ENCODE peak calls at places on chromosomes 11 and 22, in ten cellular contexts. One of them, this sample, is unnamed. For H3K36me3, the result is how much of the 10 kb centered on the place peaks cover.

GRCh38 chr22:38505595-38506117 is 455 bp downstream of the DDX17 start:
- DNase-seq in transverse colon: peak
- DNase-seq in IMR-90: peak
- DNase-seq in heart left ventricle: peak
- DNase-seq in heart right ventricle: peak
- DNase-seq in colonic mucosa: peak
- DNase-seq in psoas muscle: peak
- DNase-seq in fibroblast of lung: peak
- DNase-seq in right atrium auricular region: peak
- DNase-seq in PC-3: peak
- DNase-seq in this sample: no peak

GRCh38 chr22:42131562-42131961 is 952 bp upstream of the CYP2D6 start:
- DNase-seq in transverse colon: no peak
- DNase-seq in IMR-90: no peak
- DNase-seq in heart left ventricle: no peak
- DNase-seq in heart right ventricle: no peak
- DNase-seq in colonic mucosa: no peak
- DNase-seq in psoas muscle: no peak
- DNase-seq in fibroblast of lung: no peak
- DNase-seq in right atrium auricular region: no peak
- DNase-seq in PC-3: no peak
- DNase-seq in this sample: no peak

GRCh38 chr11:3341298-3341697 is 37.6 kb downstream of the ZNF195 start:
- DNase-seq in transverse colon: peak
- DNase-seq in IMR-90: no peak
- DNase-seq in heart left ventricle: no peak
- DNase-seq in heart right ventricle: no peak
- DNase-seq in colonic mucosa: peak
- DNase-seq in psoas muscle: peak
- DNase-seq in fibroblast of lung: peak
- DNase-seq in right atrium auricular region: no peak
- DNase-seq in PC-3: peak
- DNase-seq in this sample: no peak

GRCh38 chr11:134359646-134360045 is 27.9 kb downstream of the GLB1L2 start:
- DNase-seq in transverse colon: no peak
- DNase-seq in IMR-90: no peak
- DNase-seq in heart left ventricle: no peak
- DNase-seq in heart right ventricle: no peak
- DNase-seq in colonic mucosa: no peak
- DNase-seq in psoas muscle: no peak
- DNase-seq in fibroblast of lung: no peak
- DNase-seq in right atrium auricular region: no peak
- DNase-seq in PC-3: no peak
- DNase-seq in this sample: no peak

GRCh38 chr11:121722431-121723256 is 269.9 kb upstream of the SORL1-AS1 start:
- DNase-seq in transverse colon: peak
- DNase-seq in IMR-90: peak
- DNase-seq in heart left ventricle: peak
- DNase-seq in heart right ventricle: peak
- DNase-seq in colonic mucosa: peak
- DNase-seq in psoas muscle: peak
- DNase-seq in fibroblast of lung: peak
- DNase-seq in right atrium auricular region: peak
- DNase-seq in PC-3: peak
- DNase-seq in this sample: peak

GRCh38 chr11:126716456-126717083 is 284.0 kb downstream of the KIRREL3 start:
- DNase-seq in transverse colon: peak
- DNase-seq in IMR-90: peak
- DNase-seq in heart left ventricle: no peak
- DNase-seq in heart right ventricle: peak
- DNase-seq in colonic mucosa: peak
- DNase-seq in psoas muscle: no peak
- DNase-seq in fibroblast of lung: peak
- DNase-seq in right atrium auricular region: no peak
- DNase-seq in PC-3: peak
- DNase-seq in this sample: no peak

GRCh38 chr11:130514316-130514715 is 65.9 kb downstream of the ADAMTS15 start:
- DNase-seq in transverse colon: no peak
- DNase-seq in IMR-90: peak
- DNase-seq in heart left ventricle: no peak
- DNase-seq in heart right ventricle: no peak
- DNase-seq in colonic mucosa: no peak
- DNase-seq in psoas muscle: no peak
- DNase-seq in fibroblast of lung: peak
- DNase-seq in right atrium auricular region: no peak
- DNase-seq in PC-3: peak
- DNase-seq in this sample: no peak

GRCh38 chr11:111379500-111380136 is 543 bp upstream of the POU2AF1 start:
- DNase-seq in transverse colon: no peak
- DNase-seq in IMR-90: no peak
- DNase-seq in heart left ventricle: no peak
- DNase-seq in heart right ventricle: no peak
- DNase-seq in colonic mucosa: no peak
- DNase-seq in psoas muscle: no peak
- DNase-seq in fibroblast of lung: no peak
- DNase-seq in right atrium auricular region: no peak
- DNase-seq in PC-3: no peak
- DNase-seq in this sample: no peak

GRCh38 chr11:396948-397548 is 3.0 kb downstream of the PKP3 start:
- DNase-seq in transverse colon: peak
- DNase-seq in IMR-90: peak
- DNase-seq in heart left ventricle: peak
- DNase-seq in heart right ventricle: peak
- DNase-seq in colonic mucosa: peak
- DNase-seq in psoas muscle: peak
- DNase-seq in fibroblast of lung: peak
- DNase-seq in right atrium auricular region: no peak
- DNase-seq in PC-3: no peak
- DNase-seq in this sample: no peak
- H3K4me3 ChIP-seq in transverse colon: peak
- H3K4me3 ChIP-seq in IMR-90: peak
- H3K4me3 ChIP-seq in heart left ventricle: peak
- H3K4me3 ChIP-seq in heart right ventricle: peak
- H3K4me3 ChIP-seq in colonic mucosa: peak
- H3K4me3 ChIP-seq in psoas muscle: peak
- H3K4me3 ChIP-seq in fibroblast of lung: peak
- H3K4me3 ChIP-seq in right atrium auricular region: peak
- H3K4me3 ChIP-seq in PC-3: no peak
- H3K4me3 ChIP-seq in this sample: peak

GRCh38 chr11:118111019-118111743 is 24.4 kb upstream of the SMIM35 start:
- DNase-seq in transverse colon: peak
- DNase-seq in IMR-90: no peak
- DNase-seq in heart left ventricle: no peak
- DNase-seq in heart right ventricle: no peak
- DNase-seq in colonic mucosa: peak
- DNase-seq in psoas muscle: no peak
- DNase-seq in fibroblast of lung: no peak
- DNase-seq in right atrium auricular region: no peak
- DNase-seq in PC-3: peak
- DNase-seq in this sample: no peak

GRCh38 chr11:118111744-118112035 is 24.9 kb upstream of the SMIM35 start:
- DNase-seq in transverse colon: no peak
- DNase-seq in IMR-90: no peak
- DNase-seq in heart left ventricle: no peak
- DNase-seq in heart right ventricle: no peak
- DNase-seq in colonic mucosa: no peak
- DNase-seq in psoas muscle: no peak
- DNase-seq in fibroblast of lung: no peak
- DNase-seq in right atrium auricular region: no peak
- DNase-seq in PC-3: no peak
- DNase-seq in this sample: no peak

GRCh38 chr11:118115048-118115447 is 28.3 kb upstream of the SMIM35 start:
- DNase-seq in transverse colon: no peak
- DNase-seq in IMR-90: no peak
- DNase-seq in heart left ventricle: no peak
- DNase-seq in heart right ventricle: no peak
- DNase-seq in colonic mucosa: no peak
- DNase-seq in psoas muscle: no peak
- DNase-seq in fibroblast of lung: no peak
- DNase-seq in right atrium auricular region: no peak
- DNase-seq in PC-3: no peak
- DNase-seq in this sample: no peak

GRCh38 chr11:118113031-118113430 is 26.3 kb upstream of the SMIM35 start:
- DNase-seq in transverse colon: no peak
- DNase-seq in IMR-90: no peak
- DNase-seq in heart left ventricle: no peak
- DNase-seq in heart right ventricle: no peak
- DNase-seq in colonic mucosa: no peak
- DNase-seq in psoas muscle: no peak
- DNase-seq in fibroblast of lung: no peak
- DNase-seq in right atrium auricular region: no peak
- DNase-seq in PC-3: no peak
- DNase-seq in this sample: no peak

GRCh38 chr11:118114266-118114665 is 27.5 kb upstream of the SMIM35 start:
- DNase-seq in transverse colon: no peak
- DNase-seq in IMR-90: no peak
- DNase-seq in heart left ventricle: no peak
- DNase-seq in heart right ventricle: no peak
- DNase-seq in colonic mucosa: no peak
- DNase-seq in psoas muscle: no peak
- DNase-seq in fibroblast of lung: no peak
- DNase-seq in right atrium auricular region: no peak
- DNase-seq in PC-3: no peak
- DNase-seq in this sample: no peak
- TF ChIP-seq CTCF in transverse colon: no peak
- TF ChIP-seq CTCF in IMR-90: no peak
- TF ChIP-seq CTCF in heart left ventricle: no peak
- TF ChIP-seq CTCF in heart right ventricle: no peak
- TF ChIP-seq CTCF in colonic mucosa: no peak
- TF ChIP-seq CTCF in psoas muscle: no peak
- TF ChIP-seq CTCF in fibroblast of lung: no peak
- TF ChIP-seq CTCF in right atrium auricular region: no peak
- TF ChIP-seq CTCF in PC-3: no peak
- TF ChIP-seq CTCF in this sample: no peak

GRCh38 chr22:47622541-47622940 is 860.1 kb downstream of the TBC1D22A start:
- DNase-seq in transverse colon: no peak
- DNase-seq in IMR-90: no peak
- DNase-seq in heart left ventricle: no peak
- DNase-seq in heart right ventricle: no peak
- DNase-seq in colonic mucosa: no peak
- DNase-seq in psoas muscle: no peak
- DNase-seq in fibroblast of lung: no peak
- DNase-seq in right atrium auricular region: peak
- DNase-seq in PC-3: no peak
- DNase-seq in this sample: no peak

GRCh38 chr22:47619631-47620030 is 857.2 kb downstream of the TBC1D22A start:
- DNase-seq in transverse colon: no peak
- DNase-seq in IMR-90: no peak
- DNase-seq in heart left ventricle: no peak
- DNase-seq in heart right ventricle: no peak
- DNase-seq in colonic mucosa: no peak
- DNase-seq in psoas muscle: no peak
- DNase-seq in fibroblast of lung: no peak
- DNase-seq in right atrium auricular region: peak
- DNase-seq in PC-3: no peak
- DNase-seq in this sample: no peak

GRCh38 chr22:47618611-47619010 is 856.2 kb downstream of the TBC1D22A start:
- DNase-seq in transverse colon: no peak
- DNase-seq in IMR-90: no peak
- DNase-seq in heart left ventricle: no peak
- DNase-seq in heart right ventricle: no peak
- DNase-seq in colonic mucosa: no peak
- DNase-seq in psoas muscle: no peak
- DNase-seq in fibroblast of lung: no peak
- DNase-seq in right atrium auricular region: no peak
- DNase-seq in PC-3: no peak
- DNase-seq in this sample: no peak

GRCh38 chr22:47621253-47621652 is 858.8 kb downstream of the TBC1D22A start:
- DNase-seq in transverse colon: no peak
- DNase-seq in IMR-90: no peak
- DNase-seq in heart left ventricle: no peak
- DNase-seq in heart right ventricle: no peak
- DNase-seq in colonic mucosa: no peak
- DNase-seq in psoas muscle: no peak
- DNase-seq in fibroblast of lung: no peak
- DNase-seq in right atrium auricular region: peak
- DNase-seq in PC-3: no peak
- DNase-seq in this sample: no peak

GRCh38 chr22:47620391-47620790 is 857.9 kb downstream of the TBC1D22A start:
- DNase-seq in transverse colon: no peak
- DNase-seq in IMR-90: no peak
- DNase-seq in heart left ventricle: no peak
- DNase-seq in heart right ventricle: no peak
- DNase-seq in colonic mucosa: no peak
- DNase-seq in psoas muscle: no peak
- DNase-seq in fibroblast of lung: no peak
- DNase-seq in right atrium auricular region: peak
- DNase-seq in PC-3: no peak
- DNase-seq in this sample: no peak
- H3K36me3 ChIP-seq in transverse colon: under half
- H3K36me3 ChIP-seq in IMR-90: under half
- H3K36me3 ChIP-seq in heart left ventricle: under half
- H3K36me3 ChIP-seq in heart right ventricle: under half
- H3K36me3 ChIP-seq in colonic mucosa: under half
- H3K36me3 ChIP-seq in psoas muscle: under half
- H3K36me3 ChIP-seq in fibroblast of lung: under half
- H3K36me3 ChIP-seq in right atrium auricular region: under half
- H3K36me3 ChIP-seq in PC-3: under half
- H3K36me3 ChIP-seq in this sample: under half

GRCh38 chr11:59807047-59807446 is 3.5 kb downstream of the MRPL16 start:
- DNase-seq in transverse colon: peak
- DNase-seq in IMR-90: no peak
- DNase-seq in heart left ventricle: no peak
- DNase-seq in heart right ventricle: no peak
- DNase-seq in colonic mucosa: no peak
- DNase-seq in psoas muscle: no peak
- DNase-seq in fibroblast of lung: no peak
- DNase-seq in right atrium auricular region: no peak
- DNase-seq in PC-3: no peak
- DNase-seq in this sample: no peak

GRCh38 chr11:59812220-59812619 is 1.6 kb upstream of the MRPL16 start:
- DNase-seq in transverse colon: no peak
- DNase-seq in IMR-90: no peak
- DNase-seq in heart left ventricle: no peak
- DNase-seq in heart right ventricle: no peak
- DNase-seq in colonic mucosa: no peak
- DNase-seq in psoas muscle: no peak
- DNase-seq in fibroblast of lung: no peak
- DNase-seq in right atrium auricular region: no peak
- DNase-seq in PC-3: no peak
- DNase-seq in this sample: no peak

GRCh38 chr11:59810189-59810910 is at the start of gene MRPL16:
- DNase-seq in transverse colon: peak
- DNase-seq in IMR-90: peak
- DNase-seq in heart left ventricle: peak
- DNase-seq in heart right ventricle: peak
- DNase-seq in colonic mucosa: peak
- DNase-seq in psoas muscle: peak
- DNase-seq in fibroblast of lung: peak
- DNase-seq in right atrium auricular region: peak
- DNase-seq in PC-3: peak
- DNase-seq in this sample: no peak

GRCh38 chr11:59813364-59813763 is 2.8 kb upstream of the MRPL16 start:
- DNase-seq in transverse colon: no peak
- DNase-seq in IMR-90: no peak
- DNase-seq in heart left ventricle: no peak
- DNase-seq in heart right ventricle: no peak
- DNase-seq in colonic mucosa: no peak
- DNase-seq in psoas muscle: no peak
- DNase-seq in fibroblast of lung: no peak
- DNase-seq in right atrium auricular region: no peak
- DNase-seq in PC-3: no peak
- DNase-seq in this sample: no peak

DNA sequence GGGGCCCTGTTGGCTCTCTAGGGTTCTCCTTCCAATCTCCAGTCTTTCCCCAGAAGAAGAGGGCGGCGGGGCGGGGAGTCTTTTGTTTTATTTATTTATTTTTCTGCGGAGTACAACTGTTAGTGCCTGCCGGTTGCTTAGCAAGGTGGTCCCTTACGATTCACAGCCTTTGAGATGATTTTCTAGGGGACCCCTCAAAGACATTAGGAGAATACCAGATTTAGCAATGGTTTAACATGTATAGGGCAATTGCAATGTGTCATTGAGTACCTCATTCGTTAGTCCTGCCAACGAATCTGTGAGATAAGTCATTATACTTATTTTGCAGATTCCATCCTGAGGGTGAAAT is 307 bp upstream of the MRPL16 start:
- DNase-seq in transverse colon: no peak
- DNase-seq in IMR-90: no peak
- DNase-seq in heart left ventricle: no peak
- DNase-seq in heart right ventricle: no peak
- DNase-seq in colonic mucosa: no peak
- DNase-seq in psoas muscle: no peak
- DNase-seq in fibroblast of lung: no peak
- DNase-seq in right atrium auricular region: no peak
- DNase-seq in PC-3: no peak
- DNase-seq in this sample: no peak
- H3K4me3 ChIP-seq in transverse colon: peak
- H3K4me3 ChIP-seq in IMR-90: peak
- H3K4me3 ChIP-seq in heart left ventricle: peak
- H3K4me3 ChIP-seq in heart right ventricle: peak
- H3K4me3 ChIP-seq in colonic mucosa: peak
- H3K4me3 ChIP-seq in psoas muscle: peak
- H3K4me3 ChIP-seq in fibroblast of lung: peak
- H3K4me3 ChIP-seq in right atrium auricular region: peak
- H3K4me3 ChIP-seq in PC-3: peak
- H3K4me3 ChIP-seq in this sample: peak